ENCODE peak calls at places on chromosomes 5 and 9, in eight cellular contexts. One of them, this sample, is unnamed.

GRCh38 chr9:115888131-115888530 is 265.5 kb upstream of the PAPPA start:
- DNase-seq in NCI-H1092 treated with DMSO at 0.1 percent for 48 hours: no peak
- DNase-seq in hypothalamus: no peak
- DNase-seq in naive B cell: no peak
- DNase-seq in stimulated activated CD4-positive, alpha-beta T cell treated with anti-CD3 and anti-CD28 coated beads, Interleukin-1b, Interleukin-23, amount 100 ng/mL, for 24 hours: no peak
- DNase-seq in GM03348: no peak
- DNase-seq in NCI-H774: no peak
- DNase-seq in GM13976: no peak
- DNase-seq in this sample: no peak

GRCh38 chr9:131776473-131776872 is 36.6 kb upstream of the RAPGEF1 start:
- DNase-seq in NCI-H1092 treated with DMSO at 0.1 percent for 48 hours: no peak
- DNase-seq in hypothalamus: no peak
- DNase-seq in naive B cell: no peak
- DNase-seq in stimulated activated CD4-positive, alpha-beta T cell treated with anti-CD3 and anti-CD28 coated beads, Interleukin-1b, Interleukin-23, amount 100 ng/mL, for 24 hours: no peak
- DNase-seq in GM03348: peak; percentile 67
- DNase-seq in NCI-H774: no peak
- DNase-seq in GM13976: peak; percentile 64
- DNase-seq in this sample: peak; percentile 63

GRCh38 chr5:55073211-55073610 is 29.2 kb upstream of the GZMA start:
- DNase-seq in NCI-H1092 treated with DMSO at 0.1 percent for 48 hours: no peak
- DNase-seq in hypothalamus: no peak
- DNase-seq in naive B cell: no peak
- DNase-seq in stimulated activated CD4-positive, alpha-beta T cell treated with anti-CD3 and anti-CD28 coated beads, Interleukin-1b, Interleukin-23, amount 100 ng/mL, for 24 hours: no peak
- DNase-seq in GM03348: no peak
- DNase-seq in NCI-H774: no peak
- DNase-seq in GM13976: no peak
- DNase-seq in this sample: no peak

GRCh38 chr5:66516535-66516934 is 79.7 kb upstream of the MAST4 start:
- DNase-seq in NCI-H1092 treated with DMSO at 0.1 percent for 48 hours: no peak
- DNase-seq in hypothalamus: no peak
- DNase-seq in naive B cell: no peak
- DNase-seq in stimulated activated CD4-positive, alpha-beta T cell treated with anti-CD3 and anti-CD28 coated beads, Interleukin-1b, Interleukin-23, amount 100 ng/mL, for 24 hours: no peak
- DNase-seq in GM03348: no peak
- DNase-seq in NCI-H774: no peak
- DNase-seq in GM13976: no peak
- DNase-seq in this sample: no peak

GRCh38 chr5:80255752-80256479 is at the start of gene SERINC5:
- DNase-seq in NCI-H1092 treated with DMSO at 0.1 percent for 48 hours: peak; percentile 39
- DNase-seq in hypothalamus: peak; percentile 89
- DNase-seq in naive B cell: peak; percentile 81
- DNase-seq in stimulated activated CD4-positive, alpha-beta T cell treated with anti-CD3 and anti-CD28 coated beads, Interleukin-1b, Interleukin-23, amount 100 ng/mL, for 24 hours: peak; percentile 77
- DNase-seq in GM03348: peak; percentile 97
- DNase-seq in NCI-H774: peak; percentile 61
- DNase-seq in GM13976: peak; percentile 96
- DNase-seq in this sample: peak; percentile 82

GRCh38 chr9:99822096-99822595 is 461 bp downstream of the NR4A3 start:
- DNase-seq in NCI-H1092 treated with DMSO at 0.1 percent for 48 hours: no peak
- DNase-seq in hypothalamus: no peak
- DNase-seq in naive B cell: no peak
- DNase-seq in stimulated activated CD4-positive, alpha-beta T cell treated with anti-CD3 and anti-CD28 coated beads, Interleukin-1b, Interleukin-23, amount 100 ng/mL, for 24 hours: no peak
- DNase-seq in GM03348: peak; percentile 56
- DNase-seq in NCI-H774: no peak
- DNase-seq in GM13976: no peak
- DNase-seq in this sample: no peak

GRCh38 chr9:98097836-98098235 is 21.2 kb downstream of the TRIM14 start:
- DNase-seq in NCI-H1092 treated with DMSO at 0.1 percent for 48 hours: peak; percentile 48
- DNase-seq in hypothalamus: no peak
- DNase-seq in naive B cell: no peak
- DNase-seq in stimulated activated CD4-positive, alpha-beta T cell treated with anti-CD3 and anti-CD28 coated beads, Interleukin-1b, Interleukin-23, amount 100 ng/mL, for 24 hours: no peak
- DNase-seq in GM03348: no peak
- DNase-seq in NCI-H774: peak; percentile 53
- DNase-seq in GM13976: peak; percentile 57
- DNase-seq in this sample: no peak

GRCh38 chr9:115032300-115032699 is 85.7 kb downstream of the TNC start:
- DNase-seq in NCI-H1092 treated with DMSO at 0.1 percent for 48 hours: no peak
- DNase-seq in hypothalamus: no peak
- DNase-seq in naive B cell: no peak
- DNase-seq in stimulated activated CD4-positive, alpha-beta T cell treated with anti-CD3 and anti-CD28 coated beads, Interleukin-1b, Interleukin-23, amount 100 ng/mL, for 24 hours: no peak
- DNase-seq in GM03348: no peak
- DNase-seq in NCI-H774: no peak
- DNase-seq in GM13976: no peak
- DNase-seq in this sample: no peak

GRCh38 chr9:132514821-132515220 is 67.6 kb upstream of the BARHL1 start:
- DNase-seq in NCI-H1092 treated with DMSO at 0.1 percent for 48 hours: no peak
- DNase-seq in hypothalamus: no peak
- DNase-seq in naive B cell: no peak
- DNase-seq in stimulated activated CD4-positive, alpha-beta T cell treated with anti-CD3 and anti-CD28 coated beads, Interleukin-1b, Interleukin-23, amount 100 ng/mL, for 24 hours: no peak
- DNase-seq in GM03348: no peak
- DNase-seq in NCI-H774: no peak
- DNase-seq in GM13976: no peak
- DNase-seq in this sample: no peak

GRCh38 chr5:77847129-77847460 is 71.0 kb upstream of the TBCA start:
- DNase-seq in NCI-H1092 treated with DMSO at 0.1 percent for 48 hours: no peak
- DNase-seq in hypothalamus: no peak
- DNase-seq in naive B cell: no peak
- DNase-seq in stimulated activated CD4-positive, alpha-beta T cell treated with anti-CD3 and anti-CD28 coated beads, Interleukin-1b, Interleukin-23, amount 100 ng/mL, for 24 hours: no peak
- DNase-seq in GM03348: no peak
- DNase-seq in NCI-H774: no peak
- DNase-seq in GM13976: no peak
- DNase-seq in this sample: no peak

GRCh38 chr9:78856144-78856543 is 559.2 kb downstream of the PSAT1 start:
- DNase-seq in NCI-H1092 treated with DMSO at 0.1 percent for 48 hours: no peak
- DNase-seq in hypothalamus: no peak
- DNase-seq in naive B cell: no peak
- DNase-seq in stimulated activated CD4-positive, alpha-beta T cell treated with anti-CD3 and anti-CD28 coated beads, Interleukin-1b, Interleukin-23, amount 100 ng/mL, for 24 hours: no peak
- DNase-seq in GM03348: peak; percentile 46
- DNase-seq in NCI-H774: no peak
- DNase-seq in GM13976: no peak
- DNase-seq in this sample: no peak

GRCh38 chr5:35771321-35771720 is 85.4 kb upstream of the IL7R start:
- DNase-seq in NCI-H1092 treated with DMSO at 0.1 percent for 48 hours: no peak
- DNase-seq in hypothalamus: no peak
- DNase-seq in naive B cell: no peak
- DNase-seq in stimulated activated CD4-positive, alpha-beta T cell treated with anti-CD3 and anti-CD28 coated beads, Interleukin-1b, Interleukin-23, amount 100 ng/mL, for 24 hours: no peak
- DNase-seq in GM03348: peak; percentile 26
- DNase-seq in NCI-H774: no peak
- DNase-seq in GM13976: no peak
- DNase-seq in this sample: no peak

GRCh38 chr9:83477571-83477970 is 60.6 kb downstream of the FRMD3 start:
- DNase-seq in NCI-H1092 treated with DMSO at 0.1 percent for 48 hours: no peak
- DNase-seq in hypothalamus: no peak
- DNase-seq in naive B cell: no peak
- DNase-seq in stimulated activated CD4-positive, alpha-beta T cell treated with anti-CD3 and anti-CD28 coated beads, Interleukin-1b, Interleukin-23, amount 100 ng/mL, for 24 hours: no peak
- DNase-seq in GM03348: peak; percentile 9
- DNase-seq in NCI-H774: no peak
- DNase-seq in GM13976: no peak
- DNase-seq in this sample: no peak

GRCh38 chr5:149680810-149681221 is 49.3 kb upstream of the PPARGC1B start:
- DNase-seq in NCI-H1092 treated with DMSO at 0.1 percent for 48 hours: no peak
- DNase-seq in hypothalamus: peak; percentile 44
- DNase-seq in naive B cell: peak; percentile 79
- DNase-seq in stimulated activated CD4-positive, alpha-beta T cell treated with anti-CD3 and anti-CD28 coated beads, Interleukin-1b, Interleukin-23, amount 100 ng/mL, for 24 hours: no peak
- DNase-seq in GM03348: no peak
- DNase-seq in NCI-H774: no peak
- DNase-seq in GM13976: peak; percentile 80
- DNase-seq in this sample: peak; percentile 58

GRCh38 chr5:9534881-9535517 is 10.9 kb downstream of the SEMA5A start:
- DNase-seq in NCI-H1092 treated with DMSO at 0.1 percent for 48 hours: no peak
- DNase-seq in hypothalamus: no peak
- DNase-seq in naive B cell: no peak
- DNase-seq in stimulated activated CD4-positive, alpha-beta T cell treated with anti-CD3 and anti-CD28 coated beads, Interleukin-1b, Interleukin-23, amount 100 ng/mL, for 24 hours: no peak
- DNase-seq in GM03348: no peak
- DNase-seq in NCI-H774: no peak
- DNase-seq in GM13976: no peak
- DNase-seq in this sample: no peak

GRCh38 chr5:175252234-175252805 is 191.7 kb downstream of the DRD1 start:
- DNase-seq in NCI-H1092 treated with DMSO at 0.1 percent for 48 hours: no peak
- DNase-seq in hypothalamus: no peak
- DNase-seq in naive B cell: no peak
- DNase-seq in stimulated activated CD4-positive, alpha-beta T cell treated with anti-CD3 and anti-CD28 coated beads, Interleukin-1b, Interleukin-23, amount 100 ng/mL, for 24 hours: no peak
- DNase-seq in GM03348: no peak
- DNase-seq in NCI-H774: no peak
- DNase-seq in GM13976: no peak
- DNase-seq in this sample: no peak

GRCh38 chr5:96517294-96517693 is 84.2 kb upstream of the PCSK1 start:
- DNase-seq in NCI-H1092 treated with DMSO at 0.1 percent for 48 hours: peak; percentile 72
- DNase-seq in hypothalamus: no peak
- DNase-seq in naive B cell: no peak
- DNase-seq in stimulated activated CD4-positive, alpha-beta T cell treated with anti-CD3 and anti-CD28 coated beads, Interleukin-1b, Interleukin-23, amount 100 ng/mL, for 24 hours: no peak
- DNase-seq in GM03348: no peak
- DNase-seq in NCI-H774: peak; percentile 57
- DNase-seq in GM13976: no peak
- DNase-seq in this sample: no peak

GRCh38 chr5:154118385-154118784 is 72.1 kb upstream of the GALNT10 start:
- DNase-seq in NCI-H1092 treated with DMSO at 0.1 percent for 48 hours: peak; percentile 20
- DNase-seq in hypothalamus: no peak
- DNase-seq in naive B cell: no peak
- DNase-seq in stimulated activated CD4-positive, alpha-beta T cell treated with anti-CD3 and anti-CD28 coated beads, Interleukin-1b, Interleukin-23, amount 100 ng/mL, for 24 hours: no peak
- DNase-seq in GM03348: no peak
- DNase-seq in NCI-H774: no peak
- DNase-seq in GM13976: no peak
- DNase-seq in this sample: no peak

GRCh38 chr5:35416217-35416988 is 186.1 kb upstream of the PRLR start:
- DNase-seq in NCI-H1092 treated with DMSO at 0.1 percent for 48 hours: no peak
- DNase-seq in hypothalamus: no peak
- DNase-seq in naive B cell: no peak
- DNase-seq in stimulated activated CD4-positive, alpha-beta T cell treated with anti-CD3 and anti-CD28 coated beads, Interleukin-1b, Interleukin-23, amount 100 ng/mL, for 24 hours: no peak
- DNase-seq in GM03348: no peak
- DNase-seq in NCI-H774: peak; percentile 38
- DNase-seq in GM13976: no peak
- DNase-seq in this sample: no peak

GRCh38 chr9:22354699-22355384 is 91.8 kb upstream of the DMRTA1 start:
- DNase-seq in NCI-H1092 treated with DMSO at 0.1 percent for 48 hours: no peak
- DNase-seq in hypothalamus: no peak
- DNase-seq in naive B cell: no peak
- DNase-seq in stimulated activated CD4-positive, alpha-beta T cell treated with anti-CD3 and anti-CD28 coated beads, Interleukin-1b, Interleukin-23, amount 100 ng/mL, for 24 hours: no peak
- DNase-seq in GM03348: no peak
- DNase-seq in NCI-H774: no peak
- DNase-seq in GM13976: no peak
- DNase-seq in this sample: peak; percentile 7

GRCh38 chr5:149745-150450 is 41.4 kb upstream of the LRRC14B start:
- DNase-seq in NCI-H1092 treated with DMSO at 0.1 percent for 48 hours: no peak
- DNase-seq in hypothalamus: no peak
- DNase-seq in naive B cell: no peak
- DNase-seq in stimulated activated CD4-positive, alpha-beta T cell treated with anti-CD3 and anti-CD28 coated beads, Interleukin-1b, Interleukin-23, amount 100 ng/mL, for 24 hours: no peak
- DNase-seq in GM03348: no peak
- DNase-seq in NCI-H774: peak; percentile 94
- DNase-seq in GM13976: no peak
- DNase-seq in this sample: no peak

GRCh38 chr9:135334953-135335460 is 144.6 kb upstream of the PPP1R26 start:
- DNase-seq in NCI-H1092 treated with DMSO at 0.1 percent for 48 hours: no peak
- DNase-seq in hypothalamus: no peak
- DNase-seq in naive B cell: no peak
- DNase-seq in stimulated activated CD4-positive, alpha-beta T cell treated with anti-CD3 and anti-CD28 coated beads, Interleukin-1b, Interleukin-23, amount 100 ng/mL, for 24 hours: no peak
- DNase-seq in GM03348: no peak
- DNase-seq in NCI-H774: no peak
- DNase-seq in GM13976: no peak
- DNase-seq in this sample: no peak